ENCODE peak calls at places on chromosomes 6 and 20, in four cellular contexts. M is HepG2, I is ovary, Z is pancreas. U is an unnamed sample.

GRCh38 chr6:104349191-104349590 is 510.5 kb downstream of the HACE1 start:
- DNase-seq in M (no peak), I (no peak), Z (no peak), U (no peak)

GRCh38 chr6:164085552-164086325 is 671.2 kb downstream of the QKI start:
- DNase-seq in M (no peak), Z (peak; percentile 44), I (no peak), U (peak; percentile 24)

GRCh38 chr20:36861875-36862801 is 13.8 kb upstream of the TLDC2 start:
- DNase-seq in Z (peak; percentile 57), I (peak; percentile 87), M (peak; percentile 87), U (peak; percentile 87)

GRCh38 chr6:170225852-170226417 is 64.9 kb downstream of the DLL1 start:
- DNase-seq in I (no peak), M (no peak), Z (peak; percentile 88), U (no peak)

GRCh38 chr6:57048577-57048976 is 2.1 kb downstream of the KIAA1586 start:
- DNase-seq in I (no peak), Z (no peak), M (no peak), U (no peak)

GRCh38 chr20:39468703-39469102 is 506.6 kb downstream of the DHX35 start:
- DNase-seq in Z (no peak), I (no peak), M (no peak), U (no peak)

GRCh38 chr20:23155141-23155590 is 69.0 kb upstream of the CD93 start:
- DNase-seq in I (no peak), Z (no peak), M (no peak), U (no peak)

GRCh38 chr20:32980131-32980941 is 23.9 kb downstream of the SUN5 start:
- DNase-seq in Z (no peak), M (peak; percentile 48), I (no peak), U (peak; percentile 94)

GRCh38 chr6:436308-437041 is 44.9 kb downstream of the IRF4 start:
- DNase-seq in M (no peak), Z (no peak), I (no peak), U (no peak)

GRCh38 chr6:73394577-73395354 is at the start of gene DDX43:
- DNase-seq in M (no peak), I (peak; percentile 65), Z (peak; percentile 62), U (peak; percentile 57)

GRCh38 chr20:56212071-56212470 is 36.5 kb upstream of the MC3R start:
- DNase-seq in Z (no peak), M (no peak), I (no peak), U (no peak)
- H3K9me3 ChIP-seq in Z (no peaks in the 10 kb centered on the region), M (no peaks in the 10 kb centered on the region), I (no peaks in the 10 kb centered on the region), U (no peaks in the 10 kb centered on the region)

DNA sequence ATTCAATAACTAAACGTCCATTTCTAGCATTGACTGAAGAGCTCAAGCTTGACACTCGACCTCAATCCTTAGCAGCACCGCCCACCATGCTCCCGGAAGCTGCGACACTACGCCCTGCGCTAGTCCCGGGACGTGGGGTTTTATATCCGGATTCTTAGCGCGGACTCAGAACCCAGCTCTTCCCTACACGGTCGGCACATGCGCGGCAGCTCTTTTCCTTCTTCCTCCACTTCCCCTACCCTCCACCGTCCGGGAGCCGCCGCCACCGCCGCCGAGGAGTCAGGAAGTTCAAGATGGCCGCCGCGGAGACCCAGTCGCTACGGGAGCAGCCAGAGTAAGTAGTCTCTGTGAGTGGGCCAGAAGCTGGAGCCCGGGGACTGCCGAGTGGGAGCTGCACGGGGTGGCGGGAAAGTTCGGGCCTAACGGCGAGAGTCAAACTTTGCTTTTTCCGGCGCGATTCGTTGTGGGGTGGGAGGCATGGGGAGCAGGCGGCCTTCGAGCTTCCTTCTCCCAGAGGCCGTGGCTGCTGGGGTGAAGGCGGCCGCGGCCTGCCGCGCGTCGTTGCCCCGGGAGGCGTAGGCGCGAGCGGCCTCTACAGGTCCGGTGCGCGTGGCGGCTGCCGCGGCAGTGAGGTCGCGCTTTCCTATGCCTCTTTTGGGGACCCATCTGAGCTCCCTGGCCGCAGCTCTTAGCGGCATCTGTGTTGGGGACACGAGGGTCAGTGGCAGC is 57.6 kb downstream of the FAM217A start:
- DNase-seq in I (peak; percentile 91), Z (peak; percentile 95), M (peak; percentile 98), U (peak; percentile 97)
- TF ChIP-seq CTCF in I (no peak), Z (peak; percentile 21), M (peak; percentile 48), U (peak; percentile 15)

DNA sequence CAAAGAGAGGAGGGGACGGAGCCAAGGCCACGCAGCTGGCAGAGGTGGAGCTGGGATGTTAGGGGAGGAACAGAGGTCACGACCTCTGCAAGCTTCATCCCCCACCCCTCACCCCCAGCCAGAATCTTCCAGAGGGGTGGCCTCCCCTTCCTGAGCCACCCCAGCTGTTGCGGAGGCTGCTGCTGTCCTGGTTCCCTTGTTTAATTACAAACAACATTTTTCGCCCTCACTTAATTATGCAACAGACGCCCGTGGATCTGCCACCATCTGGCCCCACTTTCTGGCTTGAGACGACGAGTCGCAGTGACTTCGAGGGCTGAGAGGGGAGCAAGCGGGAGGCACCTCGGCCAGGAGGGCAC is 153.7 kb upstream of the PTPN1 start:
- DNase-seq in Z (no peak), I (no peak), M (no peak), U (no peak)
- H3K9me3 ChIP-seq in Z (no peaks in the 10 kb centered on the region), I (no peaks in the 10 kb centered on the region), M (no peaks in the 10 kb centered on the region), U (no peaks in the 10 kb centered on the region)

GRCh38 chr6:145099713-145100112 is 635.6 kb downstream of the EPM2A start:
- DNase-seq in I (no peak), Z (no peak), M (no peak), U (no peak)
- TF ChIP-seq CTCF in I (no peak), Z (no peak), M (no peak), U (no peak)

GRCh38 chr6:168280020-168280898 is 39.3 kb downstream of the DACT2 start:
- DNase-seq in I (no peak), M (no peak), Z (no peak), U (no peak)
- H3K9me3 ChIP-seq in I (no peaks in the 10 kb centered on the region), M (no peaks in the 10 kb centered on the region), Z (no peaks in the 10 kb centered on the region), U (no peaks in the 10 kb centered on the region)

DNA sequence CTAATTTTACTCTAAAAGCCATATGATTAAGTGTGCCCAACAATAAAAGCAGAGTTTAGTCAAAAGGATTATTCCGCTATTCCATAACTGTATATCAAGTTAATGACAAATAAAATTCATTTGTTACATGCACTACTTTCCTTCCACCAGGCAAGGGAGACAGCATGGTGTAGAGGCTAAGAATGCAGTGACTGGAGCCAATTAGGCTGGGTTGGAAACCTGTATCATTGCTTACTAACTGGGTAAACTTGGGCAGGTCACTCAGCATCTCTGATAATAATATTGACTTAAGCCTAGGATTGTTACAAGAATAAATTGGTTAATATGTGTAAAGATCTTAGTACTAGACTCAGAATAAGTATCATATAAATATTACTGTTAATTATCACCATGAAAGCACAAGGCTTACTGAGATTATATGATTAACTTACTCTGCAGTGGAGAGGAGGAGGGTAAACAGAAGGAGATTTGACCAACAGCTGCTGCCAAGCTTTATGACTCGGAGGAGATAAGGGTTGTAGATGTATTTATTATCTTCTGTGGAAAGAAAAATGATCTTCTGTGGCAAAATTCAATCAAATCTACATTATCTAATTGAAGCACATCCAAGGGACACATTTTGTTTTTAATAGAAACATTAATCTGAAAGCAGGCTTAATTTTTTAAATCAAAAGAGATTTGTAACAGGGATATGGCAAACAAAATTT is 1459.9 kb downstream of the GRIK2 start:
- DNase-seq in I (no peak), Z (no peak), M (no peak), U (no peak)
- TF ChIP-seq CTCF in I (no peak), Z (no peak), M (no peak), U (no peak)